ENCODE peak calls at places on chromosomes 13 and 19, in four cellular contexts. N is A549, E is MCF 10A, S is BE2C. W is an unnamed sample.

GRCh38 chr19:35030257-35031071 is at the start of gene SCN1B:
- DNase-seq in S (peak), N (peak), E (peak), W (no peak)

GRCh38 chr13:33015275-33015674 is 948 bp upstream of the KL start:
- DNase-seq in S (no peak), N (no peak), E (no peak), W (no peak)

GRCh38 chr19:17946965-17947784 is 14.4 kb downstream of the CCDC124 start:
- DNase-seq in S (no peak), E (no peak), N (peak), W (no peak)

GRCh38 chr13:49444517-49445395 is 682 bp downstream of the SETDB2 start:
- DNase-seq in E (peak), S (no peak), N (peak), W (peak)

GRCh38 chr19:17944301-17944700 is 11.5 kb downstream of the CCDC124 start:
- DNase-seq in E (peak), S (no peak), N (no peak), W (no peak)

GRCh38 chr19:2846180-2846935 is 5.1 kb downstream of the ZNF555 start:
- DNase-seq in N (no peak), E (no peak), S (no peak), W (no peak)

GRCh38 chr13:112901951-112902651 is 66.9 kb upstream of the MCF2L start:
- DNase-seq in N (no peak), S (no peak), E (no peak), W (no peak)

GRCh38 chr19:49874503-49875157 is 2.5 kb downstream of the AKT1S1 start:
- DNase-seq in E (no peak), S (no peak), N (no peak), W (peak)

GRCh38 chr13:79741006-79741405 is 260.1 kb downstream of the NDFIP2 start:
- DNase-seq in S (peak), N (no peak), E (no peak), W (no peak)

GRCh38 chr13:20521388-20521787 is 4.3 kb downstream of the CRYL1 start:
- DNase-seq in E (no peak), N (no peak), S (no peak), W (no peak)

GRCh38 chr19:10828981-10829821 is 6.8 kb downstream of the TMED1 start:
- DNase-seq in S (no peak), E (no peak), N (no peak), W (no peak)

GRCh38 chr19:35354898-35355297 is 3.4 kb upstream of the FFAR3 start:
- DNase-seq in E (no peak), N (no peak), S (no peak), W (no peak)

GRCh38 chr13:75870397-75870801 is 234.3 kb downstream of the LMO7 start:
- DNase-seq in S (no peak), E (peak), N (peak), W (no peak)

GRCh38 chr19:33552928-33553279 is 31.3 kb upstream of the PEPD start:
- DNase-seq in S (no peak), N (no peak), E (no peak), W (no peak)

GRCh38 chr13:60788156-60788829 is 391.3 kb downstream of the TDRD3 start:
- DNase-seq in N (no peak), S (no peak), E (peak), W (peak)

GRCh38 chr13:26571518-26571917 is 14.0 kb downstream of the WASF3 start:
- DNase-seq in N (no peak), E (no peak), S (no peak), W (no peak)